ENCODE peak calls at places on chromosome 9, in ten cellular contexts. One of them, this sample, is unnamed.

GRCh38 chr9:33737811-33738606 is 57.4 kb upstream of the PRSS3 start:
- DNase-seq in hepatic stellate cell: peak
- DNase-seq in HFF-Myc: peak
- DNase-seq in NCI-H1417: peak
- DNase-seq in dorsolateral prefrontal cortex: no peak
- DNase-seq in heart left ventricle: peak
- DNase-seq in H9: peak
- DNase-seq in HFFc6: peak
- DNase-seq in A673: peak
- DNase-seq in GM06990: no peak
- DNase-seq in this sample: peak

GRCh38 chr9:127035423-127035822 is 87.0 kb downstream of the ANGPTL2 start:
- DNase-seq in hepatic stellate cell: peak
- DNase-seq in HFF-Myc: no peak
- DNase-seq in NCI-H1417: no peak
- DNase-seq in dorsolateral prefrontal cortex: no peak
- DNase-seq in heart left ventricle: peak
- DNase-seq in H9: no peak
- DNase-seq in HFFc6: no peak
- DNase-seq in A673: no peak
- DNase-seq in GM06990: no peak
- DNase-seq in this sample: no peak

GRCh38 chr9:98410185-98410697 is 154.8 kb upstream of the TBC1D2 start:
- DNase-seq in hepatic stellate cell: peak
- DNase-seq in HFF-Myc: peak
- DNase-seq in NCI-H1417: no peak
- DNase-seq in dorsolateral prefrontal cortex: peak
- DNase-seq in heart left ventricle: peak
- DNase-seq in H9: peak
- DNase-seq in HFFc6: peak
- DNase-seq in A673: peak
- DNase-seq in GM06990: no peak
- DNase-seq in this sample: peak

GRCh38 chr9:30301271-30301963 is 2083.0 kb upstream of the ACO1 start:
- DNase-seq in hepatic stellate cell: no peak
- DNase-seq in HFF-Myc: no peak
- DNase-seq in NCI-H1417: no peak
- DNase-seq in dorsolateral prefrontal cortex: no peak
- DNase-seq in heart left ventricle: no peak
- DNase-seq in H9: no peak
- DNase-seq in HFFc6: no peak
- DNase-seq in A673: no peak
- DNase-seq in GM06990: no peak
- DNase-seq in this sample: no peak

GRCh38 chr9:68931821-68932220 is 82.1 kb downstream of the PRKACG start:
- DNase-seq in hepatic stellate cell: no peak
- DNase-seq in HFF-Myc: no peak
- DNase-seq in NCI-H1417: no peak
- DNase-seq in dorsolateral prefrontal cortex: no peak
- DNase-seq in heart left ventricle: no peak
- DNase-seq in H9: no peak
- DNase-seq in HFFc6: no peak
- DNase-seq in A673: no peak
- DNase-seq in GM06990: no peak
- DNase-seq in this sample: no peak

GRCh38 chr9:134134949-134135342 is 936 bp upstream of the WDR5 start:
- DNase-seq in hepatic stellate cell: no peak
- DNase-seq in HFF-Myc: no peak
- DNase-seq in NCI-H1417: no peak
- DNase-seq in dorsolateral prefrontal cortex: peak
- DNase-seq in heart left ventricle: no peak
- DNase-seq in H9: peak
- DNase-seq in HFFc6: no peak
- DNase-seq in A673: no peak
- DNase-seq in GM06990: no peak
- DNase-seq in this sample: peak

GRCh38 chr9:37575921-37576721 is at the start of gene FBXO10:
- DNase-seq in hepatic stellate cell: peak
- DNase-seq in HFF-Myc: no peak
- DNase-seq in NCI-H1417: peak
- DNase-seq in dorsolateral prefrontal cortex: peak
- DNase-seq in heart left ventricle: peak
- DNase-seq in H9: peak
- DNase-seq in HFFc6: peak
- DNase-seq in A673: peak
- DNase-seq in GM06990: peak
- DNase-seq in this sample: peak

GRCh38 chr9:34179528-34180138 is 790 bp downstream of the UBAP1 start:
- DNase-seq in hepatic stellate cell: peak
- DNase-seq in HFF-Myc: no peak
- DNase-seq in NCI-H1417: no peak
- DNase-seq in dorsolateral prefrontal cortex: no peak
- DNase-seq in heart left ventricle: no peak
- DNase-seq in H9: no peak
- DNase-seq in HFFc6: peak
- DNase-seq in A673: no peak
- DNase-seq in GM06990: no peak
- DNase-seq in this sample: peak

GRCh38 chr9:35706951-35707350 is 17.2 kb upstream of the TPM2 start:
- DNase-seq in hepatic stellate cell: no peak
- DNase-seq in HFF-Myc: no peak
- DNase-seq in NCI-H1417: no peak
- DNase-seq in dorsolateral prefrontal cortex: no peak
- DNase-seq in heart left ventricle: no peak
- DNase-seq in H9: no peak
- DNase-seq in HFFc6: no peak
- DNase-seq in A673: no peak
- DNase-seq in GM06990: no peak
- DNase-seq in this sample: no peak

GRCh38 chr9:4573634-4574391 is 83.5 kb downstream of the SLC1A1 start:
- DNase-seq in hepatic stellate cell: no peak
- DNase-seq in HFF-Myc: no peak
- DNase-seq in NCI-H1417: peak
- DNase-seq in dorsolateral prefrontal cortex: peak
- DNase-seq in heart left ventricle: no peak
- DNase-seq in H9: no peak
- DNase-seq in HFFc6: no peak
- DNase-seq in A673: peak
- DNase-seq in GM06990: no peak
- DNase-seq in this sample: peak

GRCh38 chr9:129289131-129289731 is 111.2 kb upstream of the IER5L start:
- DNase-seq in hepatic stellate cell: no peak
- DNase-seq in HFF-Myc: no peak
- DNase-seq in NCI-H1417: peak
- DNase-seq in dorsolateral prefrontal cortex: no peak
- DNase-seq in heart left ventricle: no peak
- DNase-seq in H9: no peak
- DNase-seq in HFFc6: no peak
- DNase-seq in A673: no peak
- DNase-seq in GM06990: no peak
- DNase-seq in this sample: no peak

GRCh38 chr9:21810881-21811280 is 8.4 kb downstream of the MTAP start:
- DNase-seq in hepatic stellate cell: no peak
- DNase-seq in HFF-Myc: no peak
- DNase-seq in NCI-H1417: no peak
- DNase-seq in dorsolateral prefrontal cortex: no peak
- DNase-seq in heart left ventricle: peak
- DNase-seq in H9: no peak
- DNase-seq in HFFc6: no peak
- DNase-seq in A673: no peak
- DNase-seq in GM06990: no peak
- DNase-seq in this sample: no peak

GRCh38 chr9:123309611-123310010 is 41.2 kb upstream of the STRBP start:
- DNase-seq in hepatic stellate cell: no peak
- DNase-seq in HFF-Myc: no peak
- DNase-seq in NCI-H1417: no peak
- DNase-seq in dorsolateral prefrontal cortex: no peak
- DNase-seq in heart left ventricle: no peak
- DNase-seq in H9: no peak
- DNase-seq in HFFc6: no peak
- DNase-seq in A673: peak
- DNase-seq in GM06990: no peak
- DNase-seq in this sample: no peak

GRCh38 chr9:104907278-104907951 is 20.5 kb downstream of the ABCA1 start:
- DNase-seq in hepatic stellate cell: peak
- DNase-seq in HFF-Myc: peak
- DNase-seq in NCI-H1417: no peak
- DNase-seq in dorsolateral prefrontal cortex: no peak
- DNase-seq in heart left ventricle: peak
- DNase-seq in H9: no peak
- DNase-seq in HFFc6: peak
- DNase-seq in A673: no peak
- DNase-seq in GM06990: no peak
- DNase-seq in this sample: no peak

GRCh38 chr9:36486933-36487481 is 85.7 kb upstream of the MELK start:
- DNase-seq in hepatic stellate cell: peak
- DNase-seq in HFF-Myc: no peak
- DNase-seq in NCI-H1417: peak
- DNase-seq in dorsolateral prefrontal cortex: no peak
- DNase-seq in heart left ventricle: peak
- DNase-seq in H9: peak
- DNase-seq in HFFc6: no peak
- DNase-seq in A673: peak
- DNase-seq in GM06990: peak
- DNase-seq in this sample: peak

GRCh38 chr9:90905079-90905478 is 103.5 kb downstream of the SYK start:
- DNase-seq in hepatic stellate cell: no peak
- DNase-seq in HFF-Myc: no peak
- DNase-seq in NCI-H1417: no peak
- DNase-seq in dorsolateral prefrontal cortex: no peak
- DNase-seq in heart left ventricle: no peak
- DNase-seq in H9: no peak
- DNase-seq in HFFc6: no peak
- DNase-seq in A673: no peak
- DNase-seq in GM06990: no peak
- DNase-seq in this sample: peak

GRCh38 chr9:69376651-69377050 is 51.6 kb downstream of the ENTREP1 start:
- DNase-seq in hepatic stellate cell: peak
- DNase-seq in HFF-Myc: peak
- DNase-seq in NCI-H1417: no peak
- DNase-seq in dorsolateral prefrontal cortex: peak
- DNase-seq in heart left ventricle: peak
- DNase-seq in H9: no peak
- DNase-seq in HFFc6: peak
- DNase-seq in A673: peak
- DNase-seq in GM06990: no peak
- DNase-seq in this sample: no peak

GRCh38 chr9:122944960-122945888 is 4.4 kb downstream of the RABGAP1 start:
- DNase-seq in hepatic stellate cell: no peak
- DNase-seq in HFF-Myc: no peak
- DNase-seq in NCI-H1417: no peak
- DNase-seq in dorsolateral prefrontal cortex: no peak
- DNase-seq in heart left ventricle: no peak
- DNase-seq in H9: no peak
- DNase-seq in HFFc6: no peak
- DNase-seq in A673: no peak
- DNase-seq in GM06990: no peak
- DNase-seq in this sample: no peak

GRCh38 chr9:76044420-76044819 is 153.9 kb downstream of the PCSK5 start:
- DNase-seq in hepatic stellate cell: no peak
- DNase-seq in HFF-Myc: no peak
- DNase-seq in NCI-H1417: no peak
- DNase-seq in dorsolateral prefrontal cortex: no peak
- DNase-seq in heart left ventricle: no peak
- DNase-seq in H9: no peak
- DNase-seq in HFFc6: no peak
- DNase-seq in A673: no peak
- DNase-seq in GM06990: no peak
- DNase-seq in this sample: no peak

GRCh38 chr9:116278326-116278725 is 124.7 kb downstream of the PAPPA start:
- DNase-seq in hepatic stellate cell: no peak
- DNase-seq in HFF-Myc: no peak
- DNase-seq in NCI-H1417: no peak
- DNase-seq in dorsolateral prefrontal cortex: no peak
- DNase-seq in heart left ventricle: no peak
- DNase-seq in H9: no peak
- DNase-seq in HFFc6: no peak
- DNase-seq in A673: peak
- DNase-seq in GM06990: no peak
- DNase-seq in this sample: no peak

GRCh38 chr9:127505396-127506116 is 54.2 kb downstream of the LRSAM1 start:
- DNase-seq in hepatic stellate cell: peak
- DNase-seq in HFF-Myc: no peak
- DNase-seq in NCI-H1417: peak
- DNase-seq in dorsolateral prefrontal cortex: no peak
- DNase-seq in heart left ventricle: no peak
- DNase-seq in H9: peak
- DNase-seq in HFFc6: peak
- DNase-seq in A673: peak
- DNase-seq in GM06990: no peak
- DNase-seq in this sample: peak

GRCh38 chr9:123534336-123534735 is 178.3 kb downstream of the CRB2 start:
- DNase-seq in hepatic stellate cell: no peak
- DNase-seq in HFF-Myc: no peak
- DNase-seq in NCI-H1417: no peak
- DNase-seq in dorsolateral prefrontal cortex: no peak
- DNase-seq in heart left ventricle: no peak
- DNase-seq in H9: no peak
- DNase-seq in HFFc6: no peak
- DNase-seq in A673: no peak
- DNase-seq in GM06990: no peak
- DNase-seq in this sample: no peak

GRCh38 chr9:112094948-112095779 is 79.9 kb downstream of the SUSD1 start:
- DNase-seq in hepatic stellate cell: no peak
- DNase-seq in HFF-Myc: no peak
- DNase-seq in NCI-H1417: no peak
- DNase-seq in dorsolateral prefrontal cortex: no peak
- DNase-seq in heart left ventricle: no peak
- DNase-seq in H9: no peak
- DNase-seq in HFFc6: no peak
- DNase-seq in A673: no peak
- DNase-seq in GM06990: no peak
- DNase-seq in this sample: no peak

GRCh38 chr9:99371376-99371775 is 149.3 kb downstream of the SEC61B start:
- DNase-seq in hepatic stellate cell: no peak
- DNase-seq in HFF-Myc: no peak
- DNase-seq in NCI-H1417: no peak
- DNase-seq in dorsolateral prefrontal cortex: no peak
- DNase-seq in heart left ventricle: no peak
- DNase-seq in H9: no peak
- DNase-seq in HFFc6: no peak
- DNase-seq in A673: no peak
- DNase-seq in GM06990: no peak
- DNase-seq in this sample: no peak

GRCh38 chr9:88011005-88011766 is 36.9 kb upstream of the CDK20 start:
- DNase-seq in hepatic stellate cell: peak
- DNase-seq in HFF-Myc: no peak
- DNase-seq in NCI-H1417: no peak
- DNase-seq in dorsolateral prefrontal cortex: no peak
- DNase-seq in heart left ventricle: no peak
- DNase-seq in H9: no peak
- DNase-seq in HFFc6: peak
- DNase-seq in A673: peak
- DNase-seq in GM06990: no peak
- DNase-seq in this sample: no peak

GRCh38 chr9:98774746-98775145 is 21.6 kb downstream of the ANKS6 start:
- DNase-seq in hepatic stellate cell: peak
- DNase-seq in HFF-Myc: no peak
- DNase-seq in NCI-H1417: no peak
- DNase-seq in dorsolateral prefrontal cortex: no peak
- DNase-seq in heart left ventricle: no peak
- DNase-seq in H9: no peak
- DNase-seq in HFFc6: no peak
- DNase-seq in A673: no peak
- DNase-seq in GM06990: no peak
- DNase-seq in this sample: peak

GRCh38 chr9:110802416-110803035 is 133.9 kb downstream of the MUSK start:
- DNase-seq in hepatic stellate cell: peak
- DNase-seq in HFF-Myc: no peak
- DNase-seq in NCI-H1417: no peak
- DNase-seq in dorsolateral prefrontal cortex: no peak
- DNase-seq in heart left ventricle: no peak
- DNase-seq in H9: no peak
- DNase-seq in HFFc6: peak
- DNase-seq in A673: no peak
- DNase-seq in GM06990: no peak
- DNase-seq in this sample: no peak

GRCh38 chr9:123926986-123927385 is 2.9 kb downstream of the DENND1A start:
- DNase-seq in hepatic stellate cell: no peak
- DNase-seq in HFF-Myc: no peak
- DNase-seq in NCI-H1417: no peak
- DNase-seq in dorsolateral prefrontal cortex: no peak
- DNase-seq in heart left ventricle: no peak
- DNase-seq in H9: no peak
- DNase-seq in HFFc6: no peak
- DNase-seq in A673: no peak
- DNase-seq in GM06990: no peak
- DNase-seq in this sample: no peak